ENCODE peak calls at places on chromosome 11, in five cellular contexts. One of them, this sample, is unnamed.
A peak's percentile ranks its signal among the peaks of the same experiment; 100 is the strongest.

GRCh38 chr11:12508151-12508740 is 130.9 kb downstream of the PARVA start:
- DNase-seq in pancreas: no peak
- DNase-seq in aorta: no peak
- DNase-seq in IMR-90: peak; percentile 75
- DNase-seq in lung: no peak
- DNase-seq in this sample: peak; percentile 35

GRCh38 chr11:47033439-47033838 is 96.9 kb downstream of the CSTPP1 start:
- DNase-seq in aorta: no peak
- DNase-seq in lung: no peak
- DNase-seq in pancreas: no peak
- DNase-seq in IMR-90: no peak
- DNase-seq in this sample: no peak

GRCh38 chr11:73585834-73586575 is 11.9 kb downstream of the FAM168A start:
- DNase-seq in aorta: no peak
- DNase-seq in IMR-90: peak; percentile 90
- DNase-seq in lung: no peak
- DNase-seq in pancreas: no peak
- DNase-seq in this sample: peak; percentile 41

GRCh38 chr11:90434858-90435257 is 212.0 kb upstream of the CHORDC1 start:
- DNase-seq in aorta: no peak
- DNase-seq in pancreas: no peak
- DNase-seq in IMR-90: no peak
- DNase-seq in lung: no peak
- DNase-seq in this sample: peak; percentile 21

GRCh38 chr11:64951529-64951928 is 15.8 kb upstream of the GPHA2 start:
- DNase-seq in aorta: no peak
- DNase-seq in lung: no peak
- DNase-seq in IMR-90: no peak
- DNase-seq in pancreas: no peak
- DNase-seq in this sample: no peak

GRCh38 chr11:86274503-86274902 is 27.5 kb upstream of the HIKESHI start:
- DNase-seq in pancreas: no peak
- DNase-seq in IMR-90: no peak
- DNase-seq in aorta: no peak
- DNase-seq in lung: no peak
- DNase-seq in this sample: no peak

GRCh38 chr11:111603633-111604130 is 1.4 kb downstream of the SIK2 start:
- DNase-seq in IMR-90: no peak
- DNase-seq in pancreas: no peak
- DNase-seq in aorta: no peak
- DNase-seq in lung: no peak
- DNase-seq in this sample: no peak

GRCh38 chr11:32225491-32226285 is 134.8 kb downstream of the RCN1 start:
- DNase-seq in pancreas: no peak
- DNase-seq in aorta: no peak
- DNase-seq in lung: no peak
- DNase-seq in IMR-90: no peak
- DNase-seq in this sample: no peak

GRCh38 chr11:14455648-14456430 is 43.8 kb downstream of the COPB1 start:
- DNase-seq in lung: no peak
- DNase-seq in pancreas: no peak
- DNase-seq in IMR-90: peak; percentile 66
- DNase-seq in aorta: no peak
- DNase-seq in this sample: no peak

GRCh38 chr11:69928124-69928523 is 108.9 kb upstream of the FGF3 start:
- DNase-seq in lung: no peak
- DNase-seq in aorta: peak; percentile 13
- DNase-seq in pancreas: no peak
- DNase-seq in IMR-90: no peak
- DNase-seq in this sample: no peak

GRCh38 chr11:120068114-120068573 is 69.8 kb downstream of the TRIM29 start:
- DNase-seq in pancreas: no peak
- DNase-seq in IMR-90: peak; percentile 47
- DNase-seq in aorta: no peak
- DNase-seq in lung: no peak
- DNase-seq in this sample: peak; percentile 18

GRCh38 chr11:29962243-29962642 is 54.6 kb downstream of the KCNA4 start:
- DNase-seq in lung: no peak
- DNase-seq in aorta: no peak
- DNase-seq in pancreas: no peak
- DNase-seq in IMR-90: no peak
- DNase-seq in this sample: no peak

GRCh38 chr11:96393753-96394348 is 4.0 kb downstream of the JRKL start:
- DNase-seq in pancreas: no peak
- DNase-seq in lung: no peak
- DNase-seq in aorta: no peak
- DNase-seq in IMR-90: peak; percentile 61
- DNase-seq in this sample: peak; percentile 35

GRCh38 chr11:64459016-64459415 is 100.1 kb downstream of the RPS6KA4 start:
- DNase-seq in lung: no peak
- DNase-seq in IMR-90: peak; percentile 11
- DNase-seq in pancreas: no peak
- DNase-seq in aorta: no peak
- DNase-seq in this sample: no peak

GRCh38 chr11:82546556-82547162 is 187.0 kb downstream of the FAM181B start:
- DNase-seq in aorta: no peak
- DNase-seq in IMR-90: no peak
- DNase-seq in pancreas: no peak
- DNase-seq in lung: no peak
- DNase-seq in this sample: no peak

GRCh38 chr11:36791957-36792356 is 193.9 kb upstream of the RAG2 start:
- DNase-seq in aorta: no peak
- DNase-seq in IMR-90: no peak
- DNase-seq in lung: no peak
- DNase-seq in pancreas: no peak
- DNase-seq in this sample: no peak

GRCh38 chr11:43021466-43021865 is 290.3 kb upstream of the API5 start:
- DNase-seq in IMR-90: no peak
- DNase-seq in aorta: no peak
- DNase-seq in pancreas: no peak
- DNase-seq in lung: no peak
- DNase-seq in this sample: no peak

GRCh38 chr11:637593-638507 is 781 bp downstream of the DRD4 start:
- DNase-seq in IMR-90: no peak
- DNase-seq in lung: no peak
- DNase-seq in aorta: no peak
- DNase-seq in pancreas: peak; percentile 60
- DNase-seq in this sample: no peak

GRCh38 chr11:16902979-16903378 is 111.2 kb downstream of the PLEKHA7 start:
- DNase-seq in aorta: no peak
- DNase-seq in pancreas: no peak
- DNase-seq in lung: no peak
- DNase-seq in IMR-90: no peak
- DNase-seq in this sample: no peak

GRCh38 chr11:13850256-13851010 is 112.1 kb upstream of the SPON1 start:
- DNase-seq in pancreas: no peak
- DNase-seq in IMR-90: no peak
- DNase-seq in lung: no peak
- DNase-seq in aorta: no peak
- DNase-seq in this sample: no peak

GRCh38 chr11:59776210-59777066 is 21.3 kb downstream of the STX3 start:
- DNase-seq in lung: no peak
- DNase-seq in IMR-90: peak; percentile 78
- DNase-seq in aorta: no peak
- DNase-seq in pancreas: no peak
- DNase-seq in this sample: peak; percentile 61

GRCh38 chr11:130023204-130023603 is 20.6 kb upstream of the PRDM10 start:
- DNase-seq in pancreas: no peak
- DNase-seq in lung: no peak
- DNase-seq in IMR-90: peak; percentile 48
- DNase-seq in aorta: no peak
- DNase-seq in this sample: peak; percentile 70

GRCh38 chr11:120819003-120819402 is 204.9 kb upstream of the TBCEL start:
- DNase-seq in lung: no peak
- DNase-seq in aorta: no peak
- DNase-seq in IMR-90: no peak
- DNase-seq in pancreas: no peak
- DNase-seq in this sample: no peak

GRCh38 chr11:123407124-123407995 is 22.7 kb upstream of the GRAMD1B start:
- DNase-seq in lung: peak; percentile 56
- DNase-seq in aorta: peak; percentile 73
- DNase-seq in IMR-90: peak; percentile 78
- DNase-seq in pancreas: no peak
- DNase-seq in this sample: peak; percentile 69

GRCh38 chr11:13772223-13773046 is 104.0 kb downstream of the FAR1 start:
- DNase-seq in IMR-90: peak; percentile 62
- DNase-seq in aorta: no peak
- DNase-seq in pancreas: no peak
- DNase-seq in lung: no peak
- DNase-seq in this sample: peak; percentile 28

GRCh38 chr11:60128376-60128775 is 39.9 kb downstream of the MS4A2 start:
- DNase-seq in pancreas: no peak
- DNase-seq in IMR-90: no peak
- DNase-seq in lung: no peak
- DNase-seq in aorta: no peak
- DNase-seq in this sample: no peak

GRCh38 chr11:119525180-119525854 is 102.3 kb upstream of the THY1 start:
- DNase-seq in pancreas: no peak
- DNase-seq in lung: no peak
- DNase-seq in IMR-90: no peak
- DNase-seq in aorta: peak; percentile 6
- DNase-seq in this sample: no peak

GRCh38 chr11:116948375-116948774 is 111.0 kb upstream of the APOA1 start:
- DNase-seq in IMR-90: peak; percentile 54
- DNase-seq in aorta: no peak
- DNase-seq in pancreas: no peak
- DNase-seq in lung: no peak
- DNase-seq in this sample: peak; percentile 54

GRCh38 chr11:120877746-120878365 is 146.0 kb upstream of the TBCEL start:
- DNase-seq in lung: no peak
- DNase-seq in aorta: no peak
- DNase-seq in IMR-90: no peak
- DNase-seq in pancreas: no peak
- DNase-seq in this sample: no peak

GRCh38 chr11:15113381-15113780 is 1.3 kb upstream of the INSC start:
- DNase-seq in IMR-90: no peak
- DNase-seq in lung: no peak
- DNase-seq in aorta: no peak
- DNase-seq in pancreas: no peak
- DNase-seq in this sample: no peak

GRCh38 chr11:77107950-77108349 is 5.3 kb downstream of the OMP start:
- DNase-seq in lung: peak; percentile 58
- DNase-seq in aorta: peak; percentile 90
- DNase-seq in IMR-90: peak; percentile 95
- DNase-seq in pancreas: no peak
- DNase-seq in this sample: peak; percentile 91

GRCh38 chr11:77101043-77101537 is 1.6 kb upstream of the OMP start:
- DNase-seq in pancreas: no peak
- DNase-seq in IMR-90: peak; percentile 30
- DNase-seq in aorta: no peak
- DNase-seq in lung: no peak
- DNase-seq in this sample: no peak

DNA sequence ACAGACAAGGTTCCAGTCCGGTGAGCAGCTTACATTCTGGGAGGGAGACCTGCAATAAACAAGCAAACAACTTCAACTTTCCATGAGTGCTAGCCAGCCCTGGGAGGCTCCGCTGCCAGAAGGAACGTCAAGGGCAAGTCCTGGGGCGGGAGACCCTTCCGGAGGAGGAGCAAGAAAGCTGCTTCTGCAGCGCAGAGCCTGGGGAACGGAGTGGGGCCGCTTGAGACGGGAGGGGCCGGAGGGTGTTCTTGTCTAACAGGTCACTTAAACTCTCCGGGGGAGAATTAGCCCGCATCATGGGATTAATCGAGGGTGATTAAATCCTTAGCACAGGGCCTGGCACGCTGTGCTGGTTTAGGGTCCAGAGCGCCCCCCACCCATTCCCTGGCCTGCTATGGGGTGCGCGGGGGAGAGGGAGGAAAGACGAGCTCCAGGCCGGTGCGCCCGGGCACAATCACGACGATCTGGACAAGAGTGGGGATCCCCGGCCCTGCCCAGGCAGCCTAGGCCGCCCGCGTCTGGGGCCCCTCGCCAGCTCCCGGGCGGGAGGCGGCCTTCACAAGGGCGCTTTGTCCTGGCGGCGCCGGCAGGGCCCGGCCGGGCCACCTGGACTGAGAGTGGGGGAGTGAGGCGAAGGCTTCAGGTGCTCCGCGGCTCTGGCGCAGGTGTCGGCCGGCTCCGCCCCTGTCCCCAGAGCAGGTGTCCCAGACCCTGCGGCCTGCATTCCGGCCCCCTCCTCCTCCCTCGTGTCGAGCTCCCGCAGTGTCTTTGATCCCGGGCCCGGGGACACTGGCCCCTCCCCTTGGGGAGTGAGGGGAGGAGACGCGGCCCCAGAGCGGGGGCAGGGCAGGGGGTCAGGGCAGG is 663 bp upstream of the LARGE2 start:
- DNase-seq in aorta: peak; percentile 42
- DNase-seq in lung: peak; percentile 83
- DNase-seq in IMR-90: no peak
- DNase-seq in pancreas: peak; percentile 98
- DNase-seq in this sample: no peak
- H3K4me3 ChIP-seq in aorta: no peak overlapping the region
- H3K4me3 ChIP-seq in lung: no peak overlapping the region
- H3K4me3 ChIP-seq in IMR-90: no peak overlapping the region
- H3K4me3 ChIP-seq in pancreas: peak overlapping the region; percentile 31
- H3K4me3 ChIP-seq in this sample: no peak overlapping the region

DNA sequence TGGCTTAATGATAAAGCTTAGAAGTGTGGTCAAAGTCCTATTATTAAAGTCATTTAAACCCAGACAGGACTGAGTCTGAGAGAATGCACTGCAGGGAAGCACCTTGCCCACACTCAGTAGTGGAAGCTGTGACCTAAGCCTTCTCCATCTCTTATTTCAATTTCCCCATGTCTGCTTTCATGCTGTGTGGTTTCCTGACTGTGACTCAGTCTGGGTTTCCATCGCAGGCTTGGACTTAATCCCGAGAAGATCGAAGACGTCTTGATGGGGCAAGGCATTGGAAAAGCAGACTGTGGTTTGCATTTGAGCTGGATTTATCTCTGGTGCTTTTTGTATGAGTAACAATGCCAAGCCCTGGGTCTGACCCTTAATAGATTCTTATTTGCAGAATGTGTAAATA is 238.9 kb downstream of the NTM start:
- DNase-seq in IMR-90: peak; percentile 46
- DNase-seq in aorta: no peak
- DNase-seq in pancreas: no peak
- DNase-seq in lung: no peak
- DNase-seq in this sample: peak; percentile 90
- H3K27ac ChIP-seq in IMR-90: no peak overlapping the region
- H3K27ac ChIP-seq in aorta: no peak overlapping the region
- H3K27ac ChIP-seq in pancreas: no peak overlapping the region
- H3K27ac ChIP-seq in lung: no peak overlapping the region
- H3K27ac ChIP-seq in this sample: peak overlapping the region; percentile 42

DNA sequence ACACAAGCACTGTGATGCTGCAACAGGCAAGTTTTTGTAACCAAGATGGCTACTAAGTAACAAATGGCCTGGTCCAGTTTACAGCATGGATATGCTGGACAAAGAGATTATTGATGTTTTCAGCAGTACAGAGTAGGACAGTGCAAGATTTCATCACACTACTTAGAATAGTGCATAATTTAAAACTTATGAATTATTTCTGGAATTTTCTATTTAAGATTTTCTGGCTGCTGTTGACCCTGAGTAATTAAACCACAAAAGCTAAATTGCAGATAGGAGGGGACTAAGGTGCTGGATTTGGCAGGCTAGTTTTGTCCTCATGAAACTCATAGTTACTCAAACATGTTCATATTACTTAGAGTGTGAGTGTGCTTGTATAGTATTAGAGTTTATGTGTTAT is 33.1 kb downstream of the CEP295 start:
- DNase-seq in lung: no peak
- DNase-seq in pancreas: no peak
- DNase-seq in aorta: no peak
- DNase-seq in IMR-90: no peak
- DNase-seq in this sample: no peak
- H3K36me3 ChIP-seq in lung: peaks cover 28% of the 10 kb centered on the region
- H3K36me3 ChIP-seq in pancreas: peaks cover 45% of the 10 kb centered on the region
- H3K36me3 ChIP-seq in aorta: peaks cover 2% of the 10 kb centered on the region
- H3K36me3 ChIP-seq in IMR-90: peaks cover 13% of the 10 kb centered on the region
- H3K36me3 ChIP-seq in this sample: peaks cover 37% of the 10 kb centered on the region

GRCh38 chr11:2135648-2136201 is 3.5 kb downstream of the IGF2 start:
- DNase-seq in IMR-90: no peak
- DNase-seq in lung: no peak
- DNase-seq in pancreas: peak; percentile 63
- DNase-seq in aorta: peak; percentile 36
- DNase-seq in this sample: no peak
- H3K4me3 ChIP-seq in IMR-90: no peak overlapping the region
- H3K4me3 ChIP-seq in lung: no peak overlapping the region
- H3K4me3 ChIP-seq in pancreas: no peak overlapping the region
- H3K4me3 ChIP-seq in aorta: no peak overlapping the region
- H3K4me3 ChIP-seq in this sample: no peak overlapping the region

This sample was measured in brain microvascular endothelial cell.